ENCODE peak calls at places on chromosomes 3 and 15, in six cellular contexts. H is GM12865, I is NCI-H1694 treated with DMSO at 0.1 percent for 48 hours, V is ELR, G is IMR-90, E is lung. Y is an unnamed sample.

GRCh38 chr3:5188419-5189405 is 1.2 kb downstream of the EDEM1 start:
- DNase-seq in G (peak), I (no peak), E (peak), V (peak), H (peak), Y (peak)

GRCh38 chr3:129409541-129409940 is 18.9 kb downstream of the EFCAB12 start:
- DNase-seq in E (no peak), H (no peak), I (peak), V (no peak), G (peak), Y (no peak)

GRCh38 chr15:57375827-57376694 is at the start of gene CGNL1:
- DNase-seq in I (no peak), V (peak), H (no peak), E (no peak), G (no peak), Y (no peak)

GRCh38 chr3:185746470-185746869 is 78.4 kb downstream of the IGF2BP2 start:
- DNase-seq in H (no peak), G (no peak), E (no peak), V (no peak), I (no peak), Y (no peak)

GRCh38 chr3:186115229-186115996 is 6.5 kb upstream of the ETV5 start:
- DNase-seq in I (no peak), G (no peak), V (no peak), E (no peak), H (no peak), Y (no peak)

GRCh38 chr3:36366308-36366707 is 14.0 kb upstream of the STAC start:
- DNase-seq in E (no peak), G (no peak), I (no peak), V (no peak), H (no peak), Y (no peak)

GRCh38 chr3:127312818-127313217 is 25.0 kb upstream of the PRR20G start:
- DNase-seq in V (no peak), E (no peak), H (no peak), G (no peak), I (no peak), Y (no peak)

GRCh38 chr3:196236169-196236568 is 19.8 kb downstream of the SLC51A start:
- DNase-seq in I (no peak), G (no peak), E (no peak), V (no peak), H (no peak), Y (no peak)

GRCh38 chr3:127542441-127542952 is 48.0 kb downstream of the TPRA1 start:
- DNase-seq in I (peak), H (no peak), V (no peak), G (no peak), E (peak), Y (no peak)

GRCh38 chr3:135806342-135806741 is 159.2 kb upstream of the PPP2R3A start:
- DNase-seq in I (no peak), H (no peak), E (no peak), G (no peak), V (peak), Y (no peak)

GRCh38 chr3:124834723-124835718 is 52.1 kb downstream of the ITGB5 start:
- DNase-seq in I (peak), E (no peak), V (peak), G (peak), H (peak), Y (peak)